ENCODE peak calls at places on chromosome 18, in six cellular contexts. One of them, this sample, is unnamed.

GRCh38 chr18:6525593-6525992 is 110.9 kb upstream of the L3MBTL4 start:
- DNase-seq in IMR-90: no peak
- DNase-seq in H9: no peak
- DNase-seq in neuronal stem cell: no peak
- DNase-seq in H1: no peak
- DNase-seq in trophoblast cell: no peak
- DNase-seq in this sample: no peak

GRCh38 chr18:39406941-39407340 is 1841.3 kb upstream of the CELF4 start:
- DNase-seq in IMR-90: no peak
- DNase-seq in H9: no peak
- DNase-seq in neuronal stem cell: no peak
- DNase-seq in H1: no peak
- DNase-seq in trophoblast cell: no peak
- DNase-seq in this sample: no peak

GRCh38 chr18:3305354-3305762 is 43.4 kb downstream of the MYL12B start:
- DNase-seq in IMR-90: peak
- DNase-seq in H9: no peak
- DNase-seq in neuronal stem cell: no peak
- DNase-seq in H1: no peak
- DNase-seq in trophoblast cell: no peak
- DNase-seq in this sample: peak

GRCh38 chr18:13036622-13037320 is 45.6 kb downstream of the CEP192 start:
- DNase-seq in IMR-90: peak
- DNase-seq in H9: no peak
- DNase-seq in neuronal stem cell: no peak
- DNase-seq in H1: no peak
- DNase-seq in trophoblast cell: no peak
- DNase-seq in this sample: peak

GRCh38 chr18:35441857-35442595 is 55.7 kb downstream of the INO80C start:
- DNase-seq in IMR-90: no peak
- DNase-seq in H9: no peak
- DNase-seq in neuronal stem cell: no peak
- DNase-seq in H1: no peak
- DNase-seq in trophoblast cell: peak
- DNase-seq in this sample: no peak

GRCh38 chr18:68721681-68722583 is 7.0 kb upstream of the TMX3 start:
- DNase-seq in IMR-90: no peak
- DNase-seq in H9: no peak
- DNase-seq in neuronal stem cell: no peak
- DNase-seq in H1: no peak
- DNase-seq in trophoblast cell: no peak
- DNase-seq in this sample: peak

GRCh38 chr18:42028232-42028832 is 73.3 kb downstream of the PIK3C3 start:
- DNase-seq in IMR-90: peak
- DNase-seq in H9: no peak
- DNase-seq in neuronal stem cell: no peak
- DNase-seq in H1: no peak
- DNase-seq in trophoblast cell: no peak
- DNase-seq in this sample: peak

GRCh38 chr18:35923939-35924338 is 48.5 kb upstream of the RMP24 start:
- DNase-seq in IMR-90: no peak
- DNase-seq in H9: no peak
- DNase-seq in neuronal stem cell: no peak
- DNase-seq in H1: no peak
- DNase-seq in trophoblast cell: no peak
- DNase-seq in this sample: no peak

DNA sequence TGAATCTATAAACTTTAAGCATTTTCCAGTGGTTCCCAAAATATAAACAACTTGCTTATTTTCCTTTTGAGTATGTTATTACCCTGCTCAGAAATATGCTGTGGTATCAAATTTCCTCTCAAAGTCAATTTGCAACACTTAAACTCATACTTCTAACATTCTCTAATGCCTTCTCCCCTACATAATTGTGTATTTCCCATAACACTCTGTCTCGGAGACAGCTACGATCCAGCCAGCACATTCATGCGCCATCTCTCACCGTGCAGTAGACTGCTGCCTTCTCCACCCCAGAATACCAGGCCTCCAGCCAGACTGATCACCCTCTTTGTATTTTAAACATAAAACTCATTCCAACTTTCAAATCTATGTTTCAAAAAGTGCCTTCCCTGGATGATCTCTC is 41.8 kb downstream of the TIMM21 start:
- DNase-seq in IMR-90: peak
- DNase-seq in H9: no peak
- DNase-seq in neuronal stem cell: no peak
- DNase-seq in H1: no peak
- DNase-seq in trophoblast cell: no peak
- DNase-seq in this sample: peak
- H4K91ac ChIP-seq in IMR-90: peak
- H4K91ac ChIP-seq in H9: no peak
- H4K91ac ChIP-seq in neuronal stem cell: no peak
- H4K91ac ChIP-seq in H1: no peak
- H4K91ac ChIP-seq in trophoblast cell: no peak
- H4K91ac ChIP-seq in this sample: no peak

DNA sequence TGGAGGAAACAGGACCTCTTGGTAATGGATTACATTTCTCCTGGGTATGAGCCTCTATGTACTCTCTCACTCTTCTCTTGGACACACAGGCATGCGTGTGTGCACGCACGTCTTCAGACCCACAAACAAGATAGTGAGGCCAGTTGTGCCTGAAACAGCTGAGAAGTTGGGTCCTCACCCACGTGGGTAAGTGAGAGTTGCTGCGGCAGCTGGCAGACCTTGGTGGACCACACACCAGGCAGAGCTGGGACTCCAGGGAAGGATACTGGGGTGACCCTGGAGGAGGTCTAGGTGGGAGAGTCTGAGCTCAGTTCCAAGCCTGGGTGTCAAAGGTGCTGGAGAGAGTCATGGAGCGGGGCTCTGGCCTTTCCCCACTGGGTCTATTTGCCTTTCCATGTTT is 194.3 kb downstream of the HAUS1 start:
- DNase-seq in IMR-90: no peak
- DNase-seq in H9: no peak
- DNase-seq in neuronal stem cell: no peak
- DNase-seq in H1: no peak
- DNase-seq in trophoblast cell: no peak
- DNase-seq in this sample: no peak
- H4K91ac ChIP-seq in IMR-90: no peak
- H4K91ac ChIP-seq in H9: no peak
- H4K91ac ChIP-seq in neuronal stem cell: no peak
- H4K91ac ChIP-seq in H1: no peak
- H4K91ac ChIP-seq in trophoblast cell: no peak
- H4K91ac ChIP-seq in this sample: no peak

DNA sequence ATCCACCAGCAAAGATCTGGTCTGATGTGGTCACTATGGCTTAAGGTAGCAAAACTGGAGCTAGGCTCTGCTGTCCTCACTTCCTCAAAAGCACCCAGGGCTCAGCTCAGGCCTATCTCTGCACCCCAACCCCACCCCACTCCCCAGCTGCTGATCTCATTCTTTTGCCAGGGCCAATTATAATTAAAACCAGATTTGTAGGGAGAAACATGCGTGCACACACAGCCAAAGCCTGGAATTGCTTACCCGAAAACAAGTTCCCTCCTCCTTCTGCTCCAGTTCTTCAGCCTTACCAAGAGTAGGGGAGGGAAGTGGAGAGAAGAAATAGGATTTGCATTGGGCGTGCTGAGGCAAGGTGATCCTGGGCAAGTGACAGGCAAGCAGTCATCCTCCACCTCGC is 198.9 kb upstream of the CELF4 start:
- DNase-seq in IMR-90: no peak
- DNase-seq in H9: no peak
- DNase-seq in neuronal stem cell: no peak
- DNase-seq in H1: no peak
- DNase-seq in trophoblast cell: no peak
- DNase-seq in this sample: no peak
- H4K91ac ChIP-seq in IMR-90: no peak
- H4K91ac ChIP-seq in H9: no peak
- H4K91ac ChIP-seq in neuronal stem cell: no peak
- H4K91ac ChIP-seq in H1: no peak
- H4K91ac ChIP-seq in trophoblast cell: no peak
- H4K91ac ChIP-seq in this sample: no peak

DNA sequence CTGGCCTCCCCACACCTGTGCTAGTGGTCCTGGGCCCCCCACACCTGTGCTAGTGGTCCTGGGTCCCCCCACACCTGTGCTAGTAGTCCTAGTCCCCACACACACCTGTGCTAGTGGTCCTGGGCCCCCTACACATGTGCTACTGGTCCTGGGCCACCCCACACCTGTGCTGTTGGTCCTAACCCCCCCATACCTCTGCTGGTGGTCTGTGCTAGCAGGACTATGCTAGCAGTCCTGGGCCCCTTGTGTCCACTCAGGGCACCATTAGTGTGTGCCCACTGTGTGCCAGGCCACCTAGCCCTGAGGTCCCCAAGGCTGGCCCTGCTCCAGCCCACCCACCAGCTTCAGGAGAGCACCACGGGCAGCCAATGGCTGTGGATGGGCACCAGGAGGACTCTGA is 558.2 kb upstream of the SALL3 start:
- DNase-seq in IMR-90: no peak
- DNase-seq in H9: no peak
- DNase-seq in neuronal stem cell: no peak
- DNase-seq in H1: no peak
- DNase-seq in trophoblast cell: no peak
- DNase-seq in this sample: no peak
- H4K91ac ChIP-seq in IMR-90: no peak
- H4K91ac ChIP-seq in H9: no peak
- H4K91ac ChIP-seq in neuronal stem cell: no peak
- H4K91ac ChIP-seq in H1: no peak
- H4K91ac ChIP-seq in trophoblast cell: no peak
- H4K91ac ChIP-seq in this sample: no peak

DNA sequence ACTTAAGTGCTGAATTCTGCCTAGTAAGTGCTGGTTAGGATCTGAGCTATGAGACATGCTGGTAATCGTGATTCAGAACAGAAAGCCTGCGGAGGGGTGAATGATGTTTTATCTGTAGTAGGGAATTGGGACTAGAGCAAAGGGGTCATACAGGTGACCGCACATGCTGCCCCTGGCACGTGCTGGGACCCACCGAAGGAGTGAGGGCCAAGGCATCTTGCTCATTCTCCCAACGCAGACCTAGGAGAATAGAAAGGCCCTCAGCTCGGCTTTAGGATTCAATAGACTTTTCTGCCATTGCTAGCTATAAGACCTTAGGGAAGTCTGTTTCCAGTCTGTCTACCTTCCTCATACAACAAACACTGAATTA is 8.8 kb upstream of the SMAD7 start:
- DNase-seq in IMR-90: no peak
- DNase-seq in H9: no peak
- DNase-seq in neuronal stem cell: no peak
- DNase-seq in H1: peak
- DNase-seq in trophoblast cell: no peak
- DNase-seq in this sample: peak
- H4K91ac ChIP-seq in IMR-90: peak
- H4K91ac ChIP-seq in H9: no peak
- H4K91ac ChIP-seq in neuronal stem cell: no peak
- H4K91ac ChIP-seq in H1: peak
- H4K91ac ChIP-seq in trophoblast cell: peak
- H4K91ac ChIP-seq in this sample: peak

GRCh38 chr18:29741481-29741880 is 1301.1 kb downstream of the DSC3 start:
- DNase-seq in IMR-90: no peak
- DNase-seq in H9: no peak
- DNase-seq in neuronal stem cell: no peak
- DNase-seq in H1: no peak
- DNase-seq in trophoblast cell: no peak
- DNase-seq in this sample: no peak

GRCh38 chr18:29737620-29738019 is 1304.9 kb downstream of the DSC3 start:
- DNase-seq in IMR-90: no peak
- DNase-seq in H9: no peak
- DNase-seq in neuronal stem cell: no peak
- DNase-seq in H1: no peak
- DNase-seq in trophoblast cell: no peak
- DNase-seq in this sample: no peak

DNA sequence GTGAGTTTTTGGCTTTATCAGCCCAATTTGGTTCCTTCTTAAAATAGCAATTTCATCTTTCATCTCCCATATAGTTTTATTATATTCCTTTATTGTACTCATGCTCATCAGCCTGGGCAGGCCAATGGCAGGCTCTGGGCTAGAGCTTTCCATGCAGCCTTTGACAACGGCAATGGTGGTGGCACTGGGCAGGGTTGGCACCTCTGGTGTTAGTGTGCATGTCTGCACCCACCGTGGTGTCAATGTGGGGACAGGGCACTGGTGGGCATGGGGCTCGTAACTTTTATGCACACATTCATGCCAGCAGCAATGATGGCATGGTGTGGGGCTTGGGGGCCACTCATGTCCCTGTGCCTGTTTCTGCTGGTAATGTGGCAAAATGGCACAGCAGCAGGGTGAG is 1305.4 kb downstream of the DSC3 start:
- DNase-seq in IMR-90: no peak
- DNase-seq in H9: no peak
- DNase-seq in neuronal stem cell: no peak
- DNase-seq in H1: no peak
- DNase-seq in trophoblast cell: no peak
- DNase-seq in this sample: no peak
- H4K91ac ChIP-seq in IMR-90: no peak
- H4K91ac ChIP-seq in H9: no peak
- H4K91ac ChIP-seq in neuronal stem cell: no peak
- H4K91ac ChIP-seq in H1: no peak
- H4K91ac ChIP-seq in trophoblast cell: no peak
- H4K91ac ChIP-seq in this sample: no peak

GRCh38 chr18:59268722-59269562 is 4.3 kb downstream of the RAX start:
- DNase-seq in IMR-90: no peak
- DNase-seq in H9: peak
- DNase-seq in neuronal stem cell: no peak
- DNase-seq in H1: peak
- DNase-seq in trophoblast cell: no peak
- DNase-seq in this sample: peak
- H4K91ac ChIP-seq in IMR-90: no peak
- H4K91ac ChIP-seq in H9: no peak
- H4K91ac ChIP-seq in neuronal stem cell: no peak
- H4K91ac ChIP-seq in H1: no peak
- H4K91ac ChIP-seq in trophoblast cell: no peak
- H4K91ac ChIP-seq in this sample: peak

GRCh38 chr18:9343577-9343976 is 9.0 kb downstream of the TWSG1 start:
- DNase-seq in IMR-90: no peak
- DNase-seq in H9: no peak
- DNase-seq in neuronal stem cell: no peak
- DNase-seq in H1: no peak
- DNase-seq in trophoblast cell: no peak
- DNase-seq in this sample: no peak
- H4K91ac ChIP-seq in IMR-90: no peak
- H4K91ac ChIP-seq in H9: no peak
- H4K91ac ChIP-seq in neuronal stem cell: no peak
- H4K91ac ChIP-seq in H1: no peak
- H4K91ac ChIP-seq in trophoblast cell: no peak
- H4K91ac ChIP-seq in this sample: no peak